ENCODE peak calls at places on chromosomes 11 and 22, in six cellular contexts. Q is IMR-90, P is RWPE1, C is omental fat pad, I is tibial nerve, X is fibroblast of mammary gland. W is an unnamed sample.

GRCh38 chr22:32204211-32204855 is 540 bp downstream of the RFPL2 start:
- DNase-seq in Q (no peak), P (peak), C (no peak), I (no peak), X (no peak), W (no peak)

GRCh38 chr11:94281321-94281720 is 23.1 kb upstream of the IZUMO1R start:
- DNase-seq in Q (no peak), P (no peak), C (no peak), I (no peak), X (no peak), W (no peak)

GRCh38 chr11:74195828-74196227 is 24.7 kb downstream of the PPME1 start:
- DNase-seq in Q (peak), P (no peak), C (no peak), I (no peak), X (peak), W (no peak)

GRCh38 chr11:44833221-44833620 is 106.5 kb downstream of the TSPAN18 start:
- DNase-seq in Q (no peak), P (no peak), C (no peak), I (no peak), X (no peak), W (no peak)

GRCh38 chr11:60974726-60975125 is 3.2 kb downstream of the CD6 start:
- DNase-seq in Q (no peak), P (no peak), C (no peak), I (no peak), X (no peak), W (no peak)

GRCh38 chr11:132310390-132311375 is 940.3 kb downstream of the NTM start:
- DNase-seq in Q (no peak), P (no peak), C (no peak), I (no peak), X (no peak), W (no peak)

GRCh38 chr11:132125855-132126841 is 755.7 kb downstream of the NTM start:
- DNase-seq in Q (peak), P (no peak), C (no peak), I (no peak), X (peak), W (peak)

GRCh38 chr11:92528051-92528450 is 303.4 kb downstream of the FAT3 start:
- DNase-seq in Q (peak), P (no peak), C (no peak), I (no peak), X (peak), W (peak)

GRCh38 chr11:111777094-111778046 is 11.2 kb upstream of the PPP2R1B start:
- DNase-seq in Q (peak), P (peak), C (no peak), I (no peak), X (peak), W (peak)
- TF ChIP-seq CTCF in Q (peak), P (peak), C (no peak), I (peak), X (peak), W (peak)

DNA sequence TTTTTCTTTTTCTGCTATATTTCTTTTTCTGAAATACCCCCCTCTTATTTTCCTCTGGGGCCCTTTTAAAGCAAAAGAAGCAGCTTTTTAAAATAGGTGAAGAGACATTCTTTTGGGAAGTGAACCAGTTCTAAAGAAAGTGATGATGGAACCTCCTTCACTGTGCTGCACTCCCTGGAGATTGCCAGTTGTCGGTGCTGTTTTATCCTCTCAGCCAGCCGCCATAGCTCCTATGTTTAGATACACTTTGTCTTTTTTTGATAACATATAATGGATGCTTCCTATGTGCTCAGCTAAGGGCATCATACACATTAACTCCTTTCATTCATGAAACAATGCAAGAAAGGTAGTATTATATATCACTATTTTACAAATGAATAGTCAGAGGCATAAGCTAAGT is 14.0 kb downstream of the CFAP300 start:
- DNase-seq in Q (peak), P (no peak), C (no peak), I (no peak), X (no peak), W (peak)
- TF ChIP-seq CTCF in Q (peak), P (no peak), C (no peak), I (no peak), X (peak), W (peak)

GRCh38 chr11:75637998-75638397 is 30.8 kb downstream of the MAP6 start:
- DNase-seq in Q (no peak), P (no peak), C (no peak), I (no peak), X (no peak), W (no peak)
- TF ChIP-seq CTCF in Q (no peak), P (no peak), C (no peak), I (no peak), X (no peak), W (no peak)

GRCh38 chr11:130436171-130436570 is 7.8 kb upstream of the ADAMTS8 start:
- DNase-seq in Q (no peak), P (no peak), C (no peak), I (no peak), X (no peak), W (peak)

GRCh38 chr11:130433357-130433756 is 4.9 kb upstream of the ADAMTS8 start:
- DNase-seq in Q (peak), P (no peak), C (no peak), I (no peak), X (no peak), W (peak)

GRCh38 chr11:130434521-130435223 is 6.3 kb upstream of the ADAMTS8 start:
- DNase-seq in Q (peak), P (peak), C (no peak), I (peak), X (peak), W (peak)

GRCh38 chr11:130437848-130438247 is 9.4 kb upstream of the ADAMTS8 start:
- DNase-seq in Q (no peak), P (no peak), C (no peak), I (no peak), X (no peak), W (no peak)

DNA sequence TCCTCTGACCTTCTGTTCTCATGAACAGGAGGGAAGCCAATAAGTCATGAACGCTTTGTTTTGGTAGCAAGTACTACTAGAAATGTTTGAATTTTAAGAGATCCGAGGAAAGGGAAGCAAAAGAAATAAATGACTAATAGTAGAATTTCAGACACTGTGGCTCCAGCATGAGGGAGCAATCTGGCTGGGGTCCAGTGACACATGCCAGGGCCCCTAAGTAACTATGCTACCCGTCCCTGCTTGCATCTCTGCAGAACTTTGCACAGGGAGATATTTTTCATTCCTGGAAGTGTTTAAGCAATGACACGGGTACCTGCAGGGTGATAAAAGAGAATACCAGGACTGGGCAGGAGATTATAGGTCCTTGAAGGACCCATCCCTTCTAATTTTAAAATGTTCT is 7.3 kb upstream of the ADAMTS8 start:
- DNase-seq in Q (peak), P (no peak), C (no peak), I (no peak), X (peak), W (no peak)
- TF ChIP-seq CTCF in Q (no peak), P (no peak), C (no peak), I (no peak), X (no peak), W (no peak)

DNA sequence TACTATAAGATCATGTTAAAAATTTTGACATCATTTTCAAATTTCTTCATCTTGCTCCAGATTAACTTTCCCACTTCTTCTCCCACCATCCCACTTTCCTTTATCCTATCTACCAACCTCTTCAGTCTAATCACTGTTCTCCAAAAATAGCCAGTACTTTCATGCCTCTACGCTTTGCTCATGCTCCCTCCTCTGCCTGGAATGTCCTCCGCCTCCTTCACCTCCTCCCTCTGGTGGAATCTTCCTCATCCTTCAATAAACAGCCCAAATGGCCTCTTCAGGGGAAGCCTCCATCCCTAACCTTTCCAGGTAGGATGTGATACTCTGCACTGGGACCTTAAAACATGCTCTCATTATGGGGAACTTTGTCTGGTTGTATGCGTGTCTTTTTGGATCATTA is 7.8 kb upstream of the CSRP3 start:
- DNase-seq in Q (no peak), P (no peak), C (no peak), I (no peak), X (no peak), W (no peak)
- TF ChIP-seq CTCF in Q (no peak), P (no peak), C (no peak), I (no peak), X (no peak), W (no peak)

DNA sequence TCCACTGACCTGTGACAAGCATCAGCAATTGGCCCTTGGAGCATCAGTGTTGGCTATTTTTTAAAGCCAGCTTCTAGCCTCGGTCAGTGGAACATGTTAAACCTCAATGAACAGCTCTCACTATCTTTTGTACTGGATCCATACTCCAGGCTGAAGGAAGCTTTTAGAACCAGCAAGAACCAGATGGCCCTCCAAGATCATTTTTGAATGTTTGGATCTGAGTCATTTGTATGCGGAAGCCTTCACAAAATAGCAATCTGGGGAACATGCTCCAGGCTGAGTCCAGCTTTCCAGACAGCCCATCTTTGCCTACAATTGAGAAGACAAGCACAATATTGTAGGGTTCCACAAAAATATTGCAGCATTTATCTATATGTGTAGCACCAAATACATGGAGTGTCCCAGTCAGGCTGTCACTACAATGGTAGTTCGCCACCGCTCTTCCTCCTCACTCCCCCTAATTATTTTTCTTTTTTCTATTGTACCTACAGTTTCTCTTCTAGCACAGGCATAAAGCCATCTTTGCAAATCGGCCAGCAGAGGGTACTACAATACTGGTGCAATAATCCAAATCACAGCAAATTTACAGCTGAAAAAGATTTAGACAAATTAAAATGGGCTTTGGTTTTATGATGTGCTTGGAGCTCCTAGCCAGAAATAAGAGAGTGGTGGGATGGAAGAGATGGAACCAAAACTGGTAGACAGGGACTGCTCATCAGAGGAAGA is 177.4 kb upstream of the BLID start:
- DNase-seq in Q (peak), P (no peak), C (no peak), I (no peak), X (peak), W (peak)
- TF ChIP-seq CTCF in Q (peak), P (no peak), C (no peak), I (no peak), X (peak), W (peak)

DNA sequence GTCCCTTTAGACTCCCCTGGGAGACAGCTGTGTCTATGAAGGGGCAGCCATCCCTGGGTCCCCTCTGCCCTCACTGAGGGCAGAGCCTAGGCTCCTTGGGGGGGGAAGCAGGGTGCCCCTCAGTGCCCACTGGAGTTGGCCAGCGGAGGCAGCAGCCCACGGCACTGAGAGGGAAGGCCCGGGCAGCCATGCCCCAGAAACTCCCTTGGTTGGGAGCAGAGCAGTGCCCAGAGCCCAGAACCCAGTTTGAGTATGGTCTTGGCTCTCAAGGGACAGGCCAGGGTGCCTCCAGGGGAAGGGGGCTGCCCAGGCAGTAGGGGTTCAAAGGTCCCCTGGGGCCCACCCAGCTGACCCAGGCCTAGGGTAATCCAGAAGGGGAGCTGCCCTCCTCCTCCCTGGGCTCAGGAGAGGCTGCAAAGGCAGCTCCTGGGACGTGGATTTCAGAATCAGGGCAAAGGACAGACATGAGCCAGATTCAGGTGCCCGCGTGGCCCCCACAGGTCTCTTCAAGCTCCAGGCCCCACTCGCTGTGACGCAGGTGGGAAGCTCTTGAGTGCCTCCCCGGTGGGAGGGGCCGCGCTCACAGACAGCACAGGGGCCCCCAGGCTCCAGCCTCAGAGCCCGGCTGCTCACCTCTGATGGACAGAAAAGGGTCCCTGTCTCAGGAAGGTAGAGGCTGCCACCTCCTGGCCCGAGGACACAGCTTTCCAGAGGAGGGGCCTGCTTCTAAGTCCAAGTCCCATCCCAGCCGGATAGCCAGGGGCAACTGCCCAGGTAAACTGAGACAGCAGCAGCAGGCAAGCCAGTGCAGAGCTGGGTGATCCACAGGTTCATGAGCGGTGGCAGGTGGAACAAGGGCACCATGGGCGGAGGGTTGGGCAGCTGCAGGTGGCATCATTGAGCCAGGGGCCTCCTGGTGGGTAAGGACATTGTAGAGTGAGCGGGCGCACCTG is 2.6 kb downstream of the C11orf21 start:
- DNase-seq in Q (no peak), P (peak), C (peak), I (no peak), X (no peak), W (no peak)
- TF ChIP-seq CTCF in Q (peak), P (peak), C (no peak), I (peak), X (no peak), W (peak)

W was measured in fibroblast of villous mesenchyme.